ENCODE peak calls at places on chromosomes 6 and 20, in four cellular contexts. B is foreskin fibroblast, Q is fibroblast of pulmonary artery, R is ovary. L is an unnamed sample.

GRCh38 chr6:15879372-15880261 is 216.8 kb upstream of the DTNBP1 start:
- DNase-seq in B (peak), Q (peak), R (peak), L (peak)

GRCh38 chr6:169885131-169885530 is 133.7 kb downstream of the ERMARD start:
- DNase-seq in B (no peak), Q (no peak), R (no peak), L (no peak)

GRCh38 chr6:3573670-3574069 is 116.8 kb upstream of the SLC22A23 start:
- DNase-seq in B (no peak), Q (no peak), R (no peak), L (no peak)

GRCh38 chr6:56933650-56934049 is 21.3 kb upstream of the BEND6 start:
- DNase-seq in B (no peak), Q (no peak), R (no peak), L (no peak)

GRCh38 chr6:52929321-52930164 is 20.0 kb upstream of the GSTA3 start:
- DNase-seq in B (peak), Q (peak), R (no peak), L (peak)

GRCh38 chr20:32227744-32228688 is 20.3 kb downstream of the POFUT1 start:
- DNase-seq in B (no peak), Q (peak), R (no peak), L (no peak)

GRCh38 chr20:50794181-50794845 is 548 bp upstream of the BCAS4 start:
- DNase-seq in B (no peak), Q (no peak), R (peak), L (no peak)

GRCh38 chr6:128713461-128713860 is 169.5 kb upstream of the LAMA2 start:
- DNase-seq in B (peak), Q (peak), R (no peak), L (peak)

GRCh38 chr6:29959492-29959891 is 17.2 kb downstream of the HLA-A start:
- DNase-seq in B (no peak), Q (no peak), R (no peak), L (no peak)

GRCh38 chr6:137681445-137682009 is 185.5 kb upstream of the TNFAIP3 start:
- DNase-seq in B (no peak), Q (no peak), R (no peak), L (no peak)

GRCh38 chr20:46230811-46231282 is 77.5 kb downstream of the CDH22 start:
- DNase-seq in B (peak), Q (peak), R (no peak), L (peak)

GRCh38 chr6:122623279-122623678 is 13.1 kb downstream of the PKIB start:
- DNase-seq in B (no peak), Q (peak), R (no peak), L (peak)

GRCh38 chr6:143680157-143680556 is 2.4 kb downstream of the PHACTR2 start:
- DNase-seq in B (no peak), Q (no peak), R (no peak), L (no peak)

GRCh38 chr6:158869604-158870417 is 50.6 kb upstream of the EZR start:
- DNase-seq in B (peak), Q (peak), R (peak), L (peak)

GRCh38 chr6:160116411-160116810 is 5.2 kb upstream of the SLC22A1 start:
- DNase-seq in B (no peak), Q (no peak), R (no peak), L (no peak)

DNA sequence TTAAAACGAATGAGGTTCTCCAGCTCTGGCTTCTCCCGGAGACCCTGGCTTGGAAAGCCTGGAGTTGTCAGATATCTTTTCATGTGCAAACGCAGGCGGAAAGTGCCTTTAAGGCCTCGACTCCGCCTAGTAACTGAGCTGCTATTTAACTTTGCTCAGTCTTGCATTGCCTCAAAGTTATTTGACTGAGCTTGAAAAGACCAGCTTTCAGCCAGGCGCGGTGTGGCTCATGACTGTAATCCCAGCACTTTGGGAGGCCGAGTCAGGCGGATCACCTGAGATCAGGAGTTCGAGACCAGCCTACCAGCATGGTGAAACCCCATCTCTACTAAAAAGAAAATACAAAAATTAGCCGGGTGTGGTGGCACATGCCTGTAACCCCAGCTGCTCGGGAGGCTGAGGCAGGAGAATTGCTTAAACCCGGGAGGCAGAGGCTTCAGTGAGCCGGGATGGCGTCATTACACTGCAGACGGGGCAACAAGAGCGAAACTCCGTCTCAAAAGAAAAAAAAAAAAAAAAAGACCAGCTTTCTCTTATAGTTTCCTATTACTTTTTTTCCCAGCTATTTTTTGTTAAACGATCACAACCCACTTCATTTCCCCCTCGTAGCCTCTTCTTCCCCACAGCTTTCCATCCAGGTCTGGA is 1.9 kb downstream of the GCNT2 start:
- DNase-seq in B (no peak), Q (no peak), R (no peak), L (no peak)
- H3K4me3 ChIP-seq in B (no peak), Q (no peak), R (no peak), L (no peak)

GRCh38 chr6:88492824-88493223 is 326.7 kb upstream of the CNR1 start:
- DNase-seq in B (peak), Q (peak), R (no peak), L (peak)
- TF ChIP-seq CTCF in B (peak), Q (peak), R (no peak), L (peak)

GRCh38 chr6:77462359-77463307 is 658 bp downstream of the HTR1B start:
- DNase-seq in B (peak), Q (no peak), R (no peak), L (no peak)

GRCh38 chr6:77463308-77463880 is at the start of gene HTR1B:
- DNase-seq in B (peak), Q (no peak), R (no peak), L (no peak)

GRCh38 chr6:77466055-77467028 is 3.1 kb upstream of the HTR1B start:
- DNase-seq in B (peak), Q (peak), R (no peak), L (peak)

GRCh38 chr6:77461796-77462195 is 1.5 kb downstream of the HTR1B start:
- DNase-seq in B (no peak), Q (no peak), R (no peak), L (no peak)

DNA sequence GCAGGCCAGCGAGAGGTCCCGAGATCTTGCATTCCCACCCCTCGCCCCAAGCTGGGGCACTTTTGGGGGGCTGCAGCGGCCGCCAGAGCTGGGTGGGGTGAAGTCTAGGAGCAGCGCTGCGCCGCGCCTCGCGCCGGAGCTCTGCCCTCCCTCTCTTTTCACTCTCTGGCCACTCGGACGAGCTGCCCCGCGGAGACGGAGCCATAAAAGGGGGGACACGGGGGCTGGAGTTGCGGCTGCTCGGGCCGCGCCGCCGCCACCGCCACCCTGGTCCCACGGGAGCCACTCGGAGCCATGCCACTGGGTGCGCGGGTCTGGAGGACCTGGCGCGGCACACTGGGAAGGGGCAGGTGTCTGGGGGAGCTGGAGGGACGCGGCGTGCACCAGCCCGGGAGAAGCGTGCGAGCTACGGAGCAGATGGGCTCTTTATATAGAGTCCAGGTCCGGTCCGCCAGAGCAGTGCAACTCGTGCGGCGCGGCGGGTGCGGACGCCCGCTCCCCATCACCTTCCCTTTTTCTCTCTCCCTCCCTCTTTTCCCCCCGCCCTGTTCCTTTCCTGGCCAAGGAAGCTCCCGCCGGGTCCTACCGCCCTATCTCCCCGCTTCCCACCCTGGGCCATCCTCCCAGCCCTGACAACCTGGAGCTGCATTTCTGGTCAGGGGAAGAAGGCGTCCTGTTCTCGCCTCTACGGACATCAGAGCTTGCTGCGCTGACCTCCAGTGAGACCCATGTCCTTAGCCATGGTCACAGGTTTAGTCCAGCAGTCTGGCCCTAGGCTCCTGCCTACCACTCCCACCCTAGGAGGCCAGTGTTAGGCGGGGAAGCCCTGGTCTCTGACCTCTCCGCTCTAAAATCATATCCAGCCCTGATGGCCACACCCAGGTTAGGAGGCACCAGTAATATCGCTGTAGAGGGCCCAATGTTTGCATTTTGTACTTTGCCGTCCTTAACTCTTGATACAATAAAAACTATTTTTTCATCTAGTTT is 883 bp upstream of the HTR1B start:
- DNase-seq in B (peak), Q (no peak), R (no peak), L (no peak)
- H3K4me3 ChIP-seq in B (peak), Q (peak), R (peak), L (peak)

DNA sequence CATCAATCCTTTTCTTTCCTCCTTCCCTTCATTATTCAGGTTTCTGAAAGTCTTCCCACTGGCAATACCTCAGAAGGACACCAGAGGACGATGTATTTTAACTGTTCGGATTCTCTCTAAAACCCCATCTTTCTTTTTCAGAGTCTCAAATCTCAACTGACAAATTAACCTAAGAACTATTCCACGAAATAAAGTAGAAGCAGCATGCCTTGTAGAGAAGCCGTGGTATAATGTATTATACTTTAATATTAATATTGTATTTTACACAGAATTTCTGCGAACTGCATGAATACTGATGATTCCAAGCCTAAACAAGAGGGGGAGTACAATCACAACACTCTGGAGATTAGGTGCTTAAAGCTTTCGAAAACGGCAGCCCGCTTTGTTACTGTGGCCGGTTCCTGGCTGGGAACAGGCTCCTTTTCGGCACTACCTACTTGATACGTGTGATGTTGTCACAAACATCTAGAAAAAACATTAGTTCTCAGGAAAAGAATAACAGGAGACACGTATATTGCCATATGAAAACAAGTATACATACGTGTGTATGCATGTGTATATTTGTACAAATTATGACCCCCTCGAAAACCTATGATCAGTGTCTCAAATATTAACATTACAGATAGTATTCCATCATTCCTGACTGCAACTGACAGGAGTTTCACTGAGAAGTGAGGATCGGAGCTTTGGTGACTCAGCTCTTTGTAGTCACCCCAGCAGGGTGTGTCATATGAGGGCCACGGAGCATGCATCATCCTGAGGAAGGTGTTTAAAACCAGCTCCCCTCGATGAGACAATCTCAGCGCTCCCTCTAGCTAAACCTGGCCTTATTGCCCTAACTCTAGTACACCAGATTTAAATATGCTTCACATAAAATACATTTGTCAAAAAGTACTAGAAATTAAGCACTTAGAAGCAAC is 319.7 kb upstream of the TCF21 start:
- DNase-seq in B (peak), Q (peak), R (peak), L (peak)
- TF ChIP-seq CTCF in B (peak), Q (peak), R (peak), L (peak)